ENCODE peak calls at places on chromosome 13, in four cellular contexts. One of them, this sample, is unnamed.

GRCh38 chr13:67353891-67354459 is 123.8 kb upstream of the PCDH9 start:
- DNase-seq in fibroblast of mammary gland: peak
- DNase-seq in lower leg skin: no peak
- DNase-seq in thoracic aorta: no peak
- DNase-seq in this sample: peak

GRCh38 chr13:42486711-42487198 is 87.2 kb upstream of the TNFSF11 start:
- DNase-seq in fibroblast of mammary gland: peak
- DNase-seq in lower leg skin: no peak
- DNase-seq in thoracic aorta: no peak
- DNase-seq in this sample: peak

GRCh38 chr13:41823486-41823885 is 137.4 kb downstream of the VWA8 start:
- DNase-seq in fibroblast of mammary gland: no peak
- DNase-seq in lower leg skin: no peak
- DNase-seq in thoracic aorta: no peak
- DNase-seq in this sample: no peak

GRCh38 chr13:28744091-28744536 is 25.3 kb upstream of the SLC46A3 start:
- DNase-seq in fibroblast of mammary gland: peak
- DNase-seq in lower leg skin: no peak
- DNase-seq in thoracic aorta: no peak
- DNase-seq in this sample: peak

GRCh38 chr13:80251403-80251802 is 89.5 kb downstream of the SPRY2 start:
- DNase-seq in fibroblast of mammary gland: peak
- DNase-seq in lower leg skin: no peak
- DNase-seq in thoracic aorta: no peak
- DNase-seq in this sample: peak

GRCh38 chr13:28854657-28855056 is 34.5 kb downstream of the MTUS2 start:
- DNase-seq in fibroblast of mammary gland: no peak
- DNase-seq in lower leg skin: no peak
- DNase-seq in thoracic aorta: no peak
- DNase-seq in this sample: no peak

GRCh38 chr13:42071667-42072419 is 23.4 kb downstream of the DGKH start:
- DNase-seq in fibroblast of mammary gland: no peak
- DNase-seq in lower leg skin: no peak
- DNase-seq in thoracic aorta: no peak
- DNase-seq in this sample: no peak

GRCh38 chr13:77925616-77926015 is 7.0 kb upstream of the EDNRB start:
- DNase-seq in fibroblast of mammary gland: no peak
- DNase-seq in lower leg skin: no peak
- DNase-seq in thoracic aorta: no peak
- DNase-seq in this sample: no peak

GRCh38 chr13:47594833-47595232 is 406.2 kb downstream of the SUCLA2 start:
- DNase-seq in fibroblast of mammary gland: peak
- DNase-seq in lower leg skin: no peak
- DNase-seq in thoracic aorta: no peak
- DNase-seq in this sample: no peak

GRCh38 chr13:60282708-60283107 is 114.3 kb upstream of the TDRD3 start:
- DNase-seq in fibroblast of mammary gland: no peak
- DNase-seq in lower leg skin: no peak
- DNase-seq in thoracic aorta: no peak
- DNase-seq in this sample: no peak

GRCh38 chr13:49060698-49061387 is 85.1 kb downstream of the FNDC3A start:
- DNase-seq in fibroblast of mammary gland: peak
- DNase-seq in lower leg skin: no peak
- DNase-seq in thoracic aorta: no peak
- DNase-seq in this sample: peak

GRCh38 chr13:30576528-30576927 is 41.2 kb upstream of the USPL1 start:
- DNase-seq in fibroblast of mammary gland: peak
- DNase-seq in lower leg skin: no peak
- DNase-seq in thoracic aorta: no peak
- DNase-seq in this sample: no peak

GRCh38 chr13:66506979-66507378 is 723.2 kb downstream of the PCDH9 start:
- DNase-seq in fibroblast of mammary gland: no peak
- DNase-seq in lower leg skin: no peak
- DNase-seq in thoracic aorta: no peak
- DNase-seq in this sample: no peak

GRCh38 chr13:99477493-99477892 is 23.8 kb upstream of the TM9SF2 start:
- DNase-seq in fibroblast of mammary gland: no peak
- DNase-seq in lower leg skin: no peak
- DNase-seq in thoracic aorta: no peak
- DNase-seq in this sample: no peak

GRCh38 chr13:49253997-49254396 is 6.3 kb downstream of the CDADC1 start:
- DNase-seq in fibroblast of mammary gland: no peak
- DNase-seq in lower leg skin: no peak
- DNase-seq in thoracic aorta: no peak
- DNase-seq in this sample: no peak

GRCh38 chr13:112438515-112438914 is 62.4 kb downstream of the SPACA7 start:
- DNase-seq in fibroblast of mammary gland: no peak
- DNase-seq in lower leg skin: no peak
- DNase-seq in thoracic aorta: no peak
- DNase-seq in this sample: no peak

GRCh38 chr13:109782823-109783411 is 3.5 kb downstream of the IRS2 start:
- DNase-seq in fibroblast of mammary gland: no peak
- DNase-seq in lower leg skin: peak
- DNase-seq in thoracic aorta: no peak
- DNase-seq in this sample: no peak

GRCh38 chr13:109784590-109785140 is 1.7 kb downstream of the IRS2 start:
- DNase-seq in fibroblast of mammary gland: peak
- DNase-seq in lower leg skin: peak
- DNase-seq in thoracic aorta: no peak
- DNase-seq in this sample: peak

GRCh38 chr13:109783447-109783814 is 3.0 kb downstream of the IRS2 start:
- DNase-seq in fibroblast of mammary gland: no peak
- DNase-seq in lower leg skin: peak
- DNase-seq in thoracic aorta: no peak
- DNase-seq in this sample: no peak

GRCh38 chr13:109785141-109785891 is 1.1 kb downstream of the IRS2 start:
- DNase-seq in fibroblast of mammary gland: peak
- DNase-seq in lower leg skin: peak
- DNase-seq in thoracic aorta: no peak
- DNase-seq in this sample: peak

DNA sequence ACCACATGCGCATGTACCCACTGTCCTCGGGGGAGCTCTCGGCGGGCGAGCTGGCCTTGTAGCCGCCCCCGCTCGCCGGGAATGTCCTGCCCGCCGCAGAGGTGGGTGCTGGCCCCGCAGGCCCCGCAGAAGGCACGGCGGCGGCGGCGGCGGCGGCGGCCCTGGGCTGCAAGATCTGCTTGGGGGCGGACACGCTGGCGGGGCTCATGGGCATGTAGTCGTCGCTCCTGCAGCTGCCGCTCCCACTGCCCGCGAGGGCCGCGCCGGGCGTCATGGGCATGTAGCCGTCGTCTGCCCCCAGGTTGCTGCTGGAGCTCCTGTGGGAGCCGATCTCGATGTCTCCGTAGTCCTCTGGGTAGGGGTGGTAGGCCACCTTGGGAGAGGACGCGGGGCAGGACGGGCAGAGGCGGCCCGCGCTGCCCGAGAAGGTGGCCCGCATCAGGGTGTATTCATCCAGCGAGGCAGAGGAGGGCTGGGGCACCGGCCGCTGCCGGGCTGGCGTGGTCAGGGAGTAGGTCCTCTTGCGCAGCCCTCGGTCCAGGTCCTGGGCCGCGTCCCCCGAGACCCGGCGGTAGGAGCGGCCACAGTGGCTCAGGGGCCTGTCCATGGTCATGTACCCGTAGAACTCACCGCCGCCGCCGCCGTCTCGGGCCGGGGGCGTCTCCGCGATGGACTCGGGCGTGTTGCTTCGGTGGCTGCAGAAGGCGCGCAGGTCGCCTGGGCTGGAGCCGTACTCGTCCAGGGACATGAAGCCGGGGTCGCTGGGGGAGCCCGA is 2.4 kb downstream of the IRS2 start:
- DNase-seq in fibroblast of mammary gland: no peak
- DNase-seq in lower leg skin: peak
- DNase-seq in thoracic aorta: no peak
- DNase-seq in this sample: no peak
- H3K4me3 ChIP-seq in fibroblast of mammary gland: peak
- H3K4me3 ChIP-seq in lower leg skin: peak
- H3K4me3 ChIP-seq in thoracic aorta: peak
- H3K4me3 ChIP-seq in this sample: peak

GRCh38 chr13:33202644-33203169 is 82.8 kb downstream of the STARD13 start:
- DNase-seq in fibroblast of mammary gland: no peak
- DNase-seq in lower leg skin: no peak
- DNase-seq in thoracic aorta: no peak
- DNase-seq in this sample: no peak

GRCh38 chr13:33205224-33205623 is 80.3 kb downstream of the STARD13 start:
- DNase-seq in fibroblast of mammary gland: no peak
- DNase-seq in lower leg skin: no peak
- DNase-seq in thoracic aorta: no peak
- DNase-seq in this sample: no peak

GRCh38 chr13:33206425-33206824 is 79.1 kb downstream of the STARD13 start:
- DNase-seq in fibroblast of mammary gland: peak
- DNase-seq in lower leg skin: no peak
- DNase-seq in thoracic aorta: no peak
- DNase-seq in this sample: peak

GRCh38 chr13:33205804-33206221 is 79.7 kb downstream of the STARD13 start:
- DNase-seq in fibroblast of mammary gland: peak
- DNase-seq in lower leg skin: no peak
- DNase-seq in thoracic aorta: no peak
- DNase-seq in this sample: peak

GRCh38 chr13:33204130-33204927 is 81.2 kb downstream of the STARD13 start:
- DNase-seq in fibroblast of mammary gland: peak
- DNase-seq in lower leg skin: peak
- DNase-seq in thoracic aorta: peak
- DNase-seq in this sample: peak
- H3K4me3 ChIP-seq in fibroblast of mammary gland: peak
- H3K4me3 ChIP-seq in lower leg skin: no peak
- H3K4me3 ChIP-seq in thoracic aorta: peak
- H3K4me3 ChIP-seq in this sample: peak

GRCh38 chr13:51643114-51643881 is 59.0 kb downstream of the WDFY2 start:
- DNase-seq in fibroblast of mammary gland: peak
- DNase-seq in lower leg skin: no peak
- DNase-seq in thoracic aorta: no peak
- DNase-seq in this sample: peak
- H3K4me3 ChIP-seq in fibroblast of mammary gland: peak
- H3K4me3 ChIP-seq in lower leg skin: no peak
- H3K4me3 ChIP-seq in thoracic aorta: no peak
- H3K4me3 ChIP-seq in this sample: peak

GRCh38 chr13:107867701-107868661 is 347.4 kb downstream of the LIG4 start:
- DNase-seq in fibroblast of mammary gland: peak
- DNase-seq in lower leg skin: no peak
- DNase-seq in thoracic aorta: no peak
- DNase-seq in this sample: no peak
- H3K4me3 ChIP-seq in fibroblast of mammary gland: peak
- H3K4me3 ChIP-seq in lower leg skin: no peak
- H3K4me3 ChIP-seq in thoracic aorta: peak
- H3K4me3 ChIP-seq in this sample: peak

This sample was measured in AG10803.